ENCODE peak calls at places on chromosomes 5 and 9, in four cellular contexts. M is AG09309, B is heart right ventricle, C is WTC11. V is an unnamed sample.

GRCh38 chr9:10134266-10134665 is 478.5 kb downstream of the PTPRD start:
- DNase-seq in B (no peak), M (no peak), C (no peak), V (no peak)

GRCh38 chr5:20113031-20113685 is 125.2 kb upstream of the CDH18 start:
- DNase-seq in M (no peak), C (no peak), B (no peak), V (no peak)

GRCh38 chr5:107456281-107456715 is 214.4 kb downstream of the EFNA5 start:
- DNase-seq in C (no peak), B (no peak), M (no peak), V (no peak)

GRCh38 chr9:132372177-132373095 is 17.6 kb upstream of the SETX start:
- DNase-seq in B (peak), M (no peak), C (no peak), V (peak)

GRCh38 chr9:21789541-21790037 is 12.8 kb upstream of the MTAP start:
- DNase-seq in M (peak), B (peak), C (peak), V (peak)

GRCh38 chr5:33890633-33891032 is 1.2 kb downstream of the ADAMTS12 start:
- DNase-seq in M (no peak), B (no peak), C (peak), V (peak)

GRCh38 chr5:178309271-178310008 is 76.8 kb upstream of the PHYKPL start:
- DNase-seq in M (no peak), B (no peak), C (peak), V (no peak)

GRCh38 chr9:79570449-79571308 is 1.1 kb upstream of the TLE4 start:
- DNase-seq in B (peak), M (no peak), C (peak), V (peak)

GRCh38 chr9:115373000-115373709 is 255.2 kb upstream of the TNC start:
- DNase-seq in M (peak), C (no peak), B (no peak), V (no peak)

GRCh38 chr5:150045512-150045911 is 40.8 kb downstream of the CSF1R start:
- DNase-seq in B (no peak), C (peak), M (no peak), V (no peak)
- TF ChIP-seq CTCF in B (no peak), C (no peak), M (no peak), V (peak)

DNA sequence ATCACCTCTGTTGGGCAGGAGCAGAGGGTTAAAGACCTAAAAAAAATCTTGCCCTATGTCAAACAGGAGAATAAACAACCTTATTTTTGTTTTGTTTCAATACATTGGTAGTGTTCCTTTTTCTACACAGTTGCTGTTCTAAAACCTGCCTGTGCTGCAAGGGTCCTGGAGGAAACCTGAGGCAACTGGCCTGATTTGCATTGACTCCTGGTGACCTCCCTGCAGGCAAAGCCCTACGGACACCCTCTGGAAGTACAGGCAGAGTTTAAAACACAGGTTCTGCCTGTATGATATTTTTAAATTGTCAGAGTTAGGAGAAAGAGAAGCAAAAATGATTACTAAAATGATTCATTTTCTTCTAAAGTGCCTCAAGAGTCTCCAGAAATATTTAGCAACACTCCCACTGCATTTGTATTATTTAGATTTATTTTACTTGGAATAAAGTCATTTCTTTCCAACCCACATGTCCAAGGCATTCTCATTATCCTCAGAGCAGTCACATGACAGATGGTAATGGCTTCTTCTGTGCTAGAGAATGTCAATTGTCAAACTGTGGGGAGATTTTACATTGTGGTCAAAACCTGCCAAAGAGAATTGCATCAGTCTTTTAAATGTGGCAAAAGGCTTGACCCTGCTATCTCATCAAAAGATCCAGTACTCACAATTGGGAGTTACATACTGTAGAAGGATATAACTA is 559.6 kb downstream of the CETN3 start:
- DNase-seq in B (no peak), M (no peak), C (peak), V (no peak)
- TF ChIP-seq CTCF in B (no peak), M (no peak), C (no peak), V (no peak)

DNA sequence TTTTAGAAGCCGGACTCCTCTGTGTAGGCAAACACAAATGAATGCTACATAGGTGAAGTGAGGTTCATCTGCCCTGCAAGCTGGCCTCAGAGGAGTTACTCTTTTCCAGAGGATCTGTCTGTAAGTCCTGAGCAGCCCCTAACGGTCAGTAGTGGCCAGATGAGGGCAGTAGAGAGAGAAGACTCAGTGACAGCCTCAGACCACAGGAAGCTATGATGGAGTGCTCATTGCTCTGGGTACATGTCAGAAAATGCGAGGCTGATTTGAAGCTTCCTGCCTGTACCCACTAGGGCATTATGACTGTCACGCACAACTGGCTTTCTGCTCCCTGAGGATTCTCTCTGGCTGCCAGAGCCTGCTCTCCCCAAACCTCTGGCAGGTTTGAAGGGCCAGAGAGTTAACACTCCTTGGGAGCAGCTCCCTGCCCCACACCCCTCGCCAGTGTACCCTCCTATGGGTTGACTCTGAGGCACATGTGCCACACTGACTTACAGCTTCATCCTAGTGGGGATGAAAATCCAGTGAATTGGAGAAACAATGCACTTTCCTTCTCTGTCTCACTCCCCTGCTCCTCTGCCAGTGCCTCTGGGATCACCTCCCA is 141.5 kb downstream of the GABRG2 start:
- DNase-seq in B (peak), C (peak), M (no peak), V (peak)
- TF ChIP-seq CTCF in B (no peak), C (peak), M (no peak), V (no peak)

GRCh38 chr9:108911820-108912219 is 22.1 kb downstream of the ELP1 start:
- DNase-seq in C (no peak), M (no peak), B (no peak), V (no peak)

GRCh38 chr9:108913391-108913790 is 20.5 kb downstream of the ELP1 start:
- DNase-seq in M (no peak), C (no peak), B (no peak), V (no peak)

GRCh38 chr9:108910914-108911313 is 23.0 kb downstream of the ELP1 start:
- DNase-seq in C (no peak), M (no peak), B (no peak), V (no peak)

DNA sequence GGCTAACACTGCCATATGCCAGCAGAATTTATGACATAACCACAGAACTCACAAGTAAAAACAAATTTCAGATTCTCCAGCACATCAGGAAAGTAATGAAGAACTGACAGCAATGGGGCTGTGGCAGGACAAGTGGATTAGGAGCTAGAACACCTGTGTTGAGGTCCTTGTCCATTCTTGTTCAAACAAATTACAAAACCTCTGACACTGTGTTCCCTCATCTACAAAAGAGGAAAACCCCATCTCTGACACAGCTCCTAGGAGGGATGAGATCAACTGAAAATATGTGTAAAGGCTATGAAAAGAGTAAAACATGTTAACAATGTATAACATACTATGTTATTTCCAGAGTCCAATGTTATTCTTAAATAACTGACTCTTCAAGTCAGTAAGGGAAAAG is 23.5 kb downstream of the ELP1 start:
- DNase-seq in B (no peak), C (no peak), M (no peak), V (no peak)
- TF ChIP-seq CTCF in B (no peak), C (no peak), M (no peak), V (no peak)

DNA sequence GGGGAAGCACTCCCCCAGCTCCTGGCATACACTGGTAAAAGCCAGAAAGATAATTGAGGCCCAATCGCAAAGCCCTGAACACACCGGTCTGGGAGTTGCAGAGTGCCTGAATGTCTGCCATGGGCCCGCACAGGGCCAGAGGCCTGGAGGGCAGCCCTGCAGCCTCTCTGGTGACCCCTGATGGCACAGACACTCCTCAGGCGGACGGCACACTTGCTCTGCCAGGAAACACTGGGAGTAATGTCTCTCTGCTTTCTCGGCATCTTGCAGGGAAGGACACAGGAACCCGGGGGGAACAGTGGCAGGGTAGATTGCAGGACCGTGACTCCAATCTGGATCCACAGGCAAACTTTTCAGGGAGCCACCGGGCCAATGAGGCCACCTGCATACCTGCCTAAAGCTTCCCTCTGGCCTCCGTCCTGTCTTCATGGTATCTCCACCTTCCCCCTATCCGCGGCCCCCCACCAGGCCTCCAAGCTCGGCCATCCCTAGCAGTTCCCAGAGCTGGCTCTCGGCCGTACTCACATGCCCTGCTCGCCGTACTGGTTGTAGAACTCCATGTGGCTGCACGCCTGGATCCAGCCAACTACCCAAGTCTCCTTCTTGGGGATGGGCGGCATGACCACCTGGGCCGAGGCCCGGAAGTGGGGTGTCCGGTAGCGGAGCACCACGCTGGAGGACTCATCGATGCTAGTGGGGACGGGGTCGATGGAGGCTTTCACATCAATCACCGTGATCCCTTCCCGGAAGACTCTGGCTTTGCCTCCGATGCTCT is 791 bp downstream of the FAM78A start:
- DNase-seq in B (peak), C (peak), M (no peak), V (peak)
- TF ChIP-seq CTCF in B (no peak), C (no peak), M (no peak), V (no peak)

DNA sequence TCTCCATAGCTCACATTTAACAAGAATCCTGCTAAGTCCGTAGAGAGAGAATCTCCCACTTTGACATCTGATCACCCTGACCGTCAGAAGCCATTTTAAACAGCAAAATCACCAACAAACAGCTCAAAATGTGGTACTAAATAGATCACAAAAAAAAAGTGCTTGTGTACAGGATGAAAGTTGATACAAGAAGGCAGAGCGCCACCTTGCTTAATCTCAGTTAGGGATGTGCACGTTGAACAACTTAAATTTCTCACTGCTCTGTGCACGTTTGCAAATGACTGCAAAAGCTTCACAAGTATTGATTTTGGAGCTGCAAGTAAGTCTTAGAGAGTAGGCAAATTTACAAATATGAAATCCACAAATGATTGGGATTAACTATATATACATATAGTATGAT is 63.1 kb upstream of the NREP start:
- DNase-seq in C (no peak), B (no peak), M (no peak), V (no peak)
- TF ChIP-seq CTCF in C (no peak), B (no peak), M (no peak), V (no peak)

DNA sequence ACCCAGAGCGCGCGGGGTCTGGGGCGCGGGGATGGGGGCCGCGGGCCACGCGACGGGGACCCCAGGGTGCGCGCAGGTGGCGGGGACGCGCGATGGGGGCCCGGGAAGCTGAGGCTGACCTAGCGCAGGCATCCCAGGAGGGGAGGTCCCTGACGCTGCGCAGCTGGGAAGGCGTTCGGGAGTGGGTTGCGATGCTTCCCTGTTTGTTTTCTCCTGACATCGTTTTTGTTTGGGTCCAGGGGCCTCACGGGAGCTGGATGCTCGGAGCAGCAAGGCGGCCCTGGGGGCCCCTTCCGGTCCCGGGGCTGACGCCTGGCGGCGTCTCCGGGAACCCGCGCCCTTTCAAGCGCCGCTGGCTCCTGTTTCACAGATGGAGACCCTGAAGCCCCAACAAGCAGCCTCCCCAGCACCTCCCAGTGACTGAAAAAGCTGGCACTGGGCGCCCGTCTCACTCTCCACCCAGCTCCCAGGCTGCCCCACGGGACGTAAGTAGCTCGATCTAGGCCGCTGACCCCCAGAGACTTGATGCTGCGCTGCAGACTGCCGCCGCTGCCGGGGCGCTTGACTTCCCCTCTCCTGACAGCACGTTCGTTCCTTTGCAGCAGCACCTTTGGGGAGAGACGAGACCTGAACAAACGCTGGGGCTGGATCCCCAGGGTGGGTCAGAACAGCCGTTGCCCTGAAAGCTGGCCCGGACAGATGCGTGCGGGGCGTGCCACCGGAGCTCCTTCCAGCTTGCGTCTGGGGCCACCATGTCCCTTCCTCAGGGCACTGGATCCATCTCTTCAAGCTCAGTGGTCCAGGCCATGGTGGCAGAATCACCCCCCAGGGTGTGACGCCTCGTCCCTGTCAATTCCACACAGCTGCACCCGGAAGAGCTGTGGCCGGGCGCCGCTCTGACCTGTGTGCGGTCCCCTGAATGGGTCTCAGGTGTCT is 593 bp downstream of the BRD3OS start:
- DNase-seq in B (peak), M (no peak), C (peak), V (peak)
- TF ChIP-seq CTCF in B (no peak), M (peak), C (no peak), V (peak)

DNA sequence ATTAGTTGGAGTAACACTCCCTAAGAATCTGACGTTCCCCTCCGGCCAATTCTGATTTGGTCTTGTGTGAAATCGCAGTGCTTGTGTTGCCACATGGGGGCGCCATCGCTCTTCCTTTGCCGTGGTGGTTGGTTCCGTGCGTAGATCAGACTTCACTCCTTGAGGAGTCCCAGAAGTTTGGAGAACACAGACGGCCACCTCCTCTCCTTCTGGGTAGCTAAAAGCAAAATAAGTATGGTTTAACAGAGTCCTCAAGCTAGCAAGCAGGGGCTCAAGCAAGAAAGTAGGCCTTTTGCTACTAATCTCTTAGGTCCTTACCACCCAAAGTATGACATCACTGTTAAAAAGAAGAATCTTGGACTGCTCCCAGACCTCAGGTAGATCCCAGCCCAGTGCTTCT is 59.5 kb downstream of the HSPA4 start:
- DNase-seq in M (peak), C (peak), B (peak), V (peak)
- TF ChIP-seq CTCF in M (peak), C (peak), B (peak), V (peak)

DNA sequence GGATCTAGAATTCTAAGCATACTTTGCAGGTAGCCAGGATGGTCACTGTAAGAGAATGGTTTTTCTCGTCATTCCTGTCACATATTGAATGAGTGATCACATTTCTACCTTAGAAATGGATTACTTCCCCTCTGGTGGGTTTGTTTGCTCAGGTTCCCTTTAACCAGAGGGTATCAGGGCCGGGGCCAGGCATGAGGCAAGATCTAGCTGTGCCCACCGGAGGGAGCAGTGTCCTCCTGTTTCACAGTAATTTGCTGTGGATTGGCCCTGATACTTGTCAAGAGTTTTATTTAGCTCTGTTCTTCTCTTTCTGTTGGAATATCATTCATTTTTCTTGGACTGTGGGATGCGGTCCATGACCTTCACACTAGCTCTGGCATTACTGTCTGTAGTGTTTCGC is 42.3 kb upstream of the ZBED3 start:
- DNase-seq in C (peak), B (no peak), M (no peak), V (peak)
- TF ChIP-seq CTCF in C (no peak), B (no peak), M (peak), V (peak)

DNA sequence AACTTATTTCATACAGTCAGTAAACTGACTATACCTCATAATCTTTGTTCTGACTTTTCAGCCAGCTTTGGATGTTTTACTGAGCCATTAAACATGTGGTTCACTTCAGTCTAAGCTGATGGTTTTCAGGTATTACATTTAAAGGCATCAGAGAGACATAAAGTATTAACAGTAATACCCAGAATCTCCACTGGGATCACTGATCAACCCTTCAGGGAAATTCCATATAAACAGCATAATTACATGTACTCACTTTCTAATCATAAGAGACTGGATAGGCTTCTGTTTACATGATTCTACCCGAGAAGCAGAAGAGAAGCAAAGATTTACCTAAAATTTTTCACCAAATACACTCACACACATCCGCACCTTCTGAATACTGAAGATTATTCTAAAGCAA is 186.7 kb upstream of the FREM1 start:
- DNase-seq in C (no peak), M (no peak), B (no peak), V (no peak)
- TF ChIP-seq CTCF in C (no peak), M (no peak), B (no peak), V (peak)